ENCODE peak calls at places on chromosomes 2 and 18, in nine cellular contexts. U is GM06990, J is AG04449, S is PC-9, K is ovary, Z is thyroid gland, I is endothelial cell of umbilical vein, R is AG10803, G is right lobe of liver. W is an unnamed sample.

GRCh38 chr2:210663574-210663973 is 107.2 kb downstream of the CPS1 start:
- DNase-seq in G (no peak), R (peak), U (no peak), K (no peak), S (no peak), I (peak), J (no peak), Z (no peak), W (no peak)

GRCh38 chr2:137467246-137467862 is 496.9 kb upstream of the HNMT start:
- DNase-seq in I (peak), G (no peak), Z (peak), J (no peak), S (no peak), K (no peak), R (peak), U (no peak), W (peak)

GRCh38 chr18:74230922-74231714 is 60.6 kb downstream of the CYB5A start:
- DNase-seq in Z (no peak), S (peak), J (no peak), R (no peak), U (no peak), K (no peak), G (peak), I (no peak), W (no peak)

GRCh38 chr18:59851784-59852399 is 47.9 kb upstream of the PMAIP1 start:
- DNase-seq in J (no peak), U (no peak), G (no peak), K (no peak), R (no peak), I (no peak), Z (no peak), S (no peak), W (no peak)

GRCh38 chr2:180520816-180521595 is 459.4 kb upstream of the UBE2E3 start:
- DNase-seq in R (peak), K (no peak), Z (no peak), J (no peak), I (peak), S (peak), G (no peak), U (no peak), W (no peak)

GRCh38 chr2:226773291-226773690 is 26.3 kb downstream of the IRS1 start:
- DNase-seq in R (no peak), U (no peak), K (no peak), G (no peak), Z (no peak), J (no peak), S (no peak), I (no peak), W (no peak)

GRCh38 chr2:156322103-156322671 is 10.3 kb downstream of the NR4A2 start:
- DNase-seq in Z (no peak), I (no peak), S (no peak), R (no peak), G (no peak), K (no peak), U (no peak), J (no peak), W (peak)

GRCh38 chr2:111100765-111101162 is 19.9 kb upstream of the BCL2L11 start:
- DNase-seq in R (no peak), K (no peak), U (peak), G (no peak), I (no peak), S (peak), J (no peak), Z (no peak), W (peak)

GRCh38 chr2:148338544-148338943 is 306.0 kb upstream of the EPC2 start:
- DNase-seq in U (no peak), G (no peak), Z (no peak), S (no peak), K (no peak), I (peak), R (peak), J (peak), W (no peak)

DNA sequence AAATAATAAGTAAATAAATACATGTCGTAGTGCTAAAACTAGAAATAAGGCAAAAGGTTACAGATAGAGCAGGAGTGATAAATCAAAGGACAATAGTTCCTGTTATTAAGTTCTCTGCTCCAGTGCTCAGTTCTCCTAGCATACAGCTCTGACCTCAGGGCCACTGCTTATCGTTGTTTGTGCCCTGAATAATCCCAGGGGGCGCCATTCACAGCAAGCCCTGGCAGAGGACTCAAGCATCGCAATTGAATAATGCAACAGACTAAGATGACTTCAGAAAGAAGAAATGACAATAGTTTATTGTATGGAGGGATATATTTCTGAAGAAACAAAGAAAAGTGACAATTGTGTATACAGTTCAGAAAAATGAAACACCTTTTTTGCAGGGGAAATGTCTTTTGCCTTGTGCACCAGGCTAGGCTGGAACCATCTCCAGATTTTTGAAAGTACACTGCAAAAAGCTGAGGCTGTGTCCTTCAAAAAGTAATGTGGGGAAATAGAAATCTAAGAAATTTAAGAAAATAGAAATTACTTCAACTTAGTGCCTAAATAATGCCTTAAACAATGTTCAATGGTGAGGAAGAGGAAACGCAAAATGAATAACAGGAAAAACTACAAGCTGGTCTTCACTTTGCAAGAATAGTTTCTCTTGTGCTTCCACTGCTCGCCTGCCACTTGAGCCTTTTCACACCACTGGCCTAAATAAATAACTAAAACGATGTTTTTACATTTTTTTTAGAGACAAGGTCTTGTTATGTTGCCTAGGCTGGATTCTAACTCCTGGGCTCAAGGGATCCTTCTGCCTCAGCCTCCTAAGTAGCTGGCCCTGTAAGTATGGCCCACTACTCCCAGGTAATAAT is 19.0 kb upstream of the CCNYL1 start:
- DNase-seq in J (no peak), I (peak), G (peak), R (peak), S (no peak), K (no peak), Z (peak), U (no peak), W (peak)
- TF ChIP-seq CTCF in J (peak), I (peak), G (peak), R (peak), S (peak), K (no peak), Z (peak), U (peak), W (peak)

GRCh38 chr2:228321019-228321418 is 139.5 kb upstream of the SPHKAP start:
- DNase-seq in Z (no peak), I (no peak), U (no peak), R (no peak), J (no peak), S (no peak), K (no peak), G (no peak), W (no peak)

GRCh38 chr2:228318218-228318617 is 136.7 kb upstream of the SPHKAP start:
- DNase-seq in I (no peak), G (peak), K (no peak), J (no peak), Z (no peak), R (peak), S (no peak), U (no peak), W (peak)
- TF ChIP-seq CTCF in I (no peak), G (peak), K (no peak), J (peak), Z (no peak), R (peak), S (peak), U (peak), W (peak)

GRCh38 chr2:202633470-202633869 is 1.3 kb upstream of the FAM117B start:
- DNase-seq in I (no peak), J (no peak), R (no peak), S (no peak), Z (no peak), G (no peak), K (peak), U (no peak), W (no peak)

GRCh38 chr2:202632682-202633081 is 2.1 kb upstream of the FAM117B start:
- DNase-seq in R (no peak), I (peak), U (no peak), G (no peak), S (no peak), Z (peak), J (no peak), K (peak), W (no peak)

GRCh38 chr2:202635441-202636296 is 900 bp downstream of the FAM117B start:
- DNase-seq in S (peak), I (peak), Z (peak), G (peak), U (peak), J (no peak), R (peak), K (peak), W (peak)

GRCh38 chr2:202638710-202639109 is 3.9 kb downstream of the FAM117B start:
- DNase-seq in G (no peak), R (no peak), S (no peak), Z (no peak), J (no peak), K (no peak), I (no peak), U (no peak), W (no peak)

GRCh38 chr2:202634556-202635440 is at the start of gene FAM117B:
- DNase-seq in R (peak), S (peak), I (peak), Z (peak), J (peak), G (peak), K (peak), U (peak), W (peak)
- TF ChIP-seq CTCF in R (no peak), S (no peak), I (no peak), Z (no peak), J (no peak), G (no peak), K (no peak), U (no peak), W (no peak)

GRCh38 chr2:182951948-182952663 is 85.7 kb upstream of the FRZB start:
- DNase-seq in S (no peak), R (no peak), I (no peak), G (no peak), J (no peak), Z (no peak), U (no peak), K (no peak), W (peak)

GRCh38 chr2:182949052-182949451 is 82.6 kb upstream of the FRZB start:
- DNase-seq in U (no peak), I (no peak), J (no peak), K (no peak), Z (no peak), S (no peak), G (no peak), R (no peak), W (no peak)

GRCh38 chr2:182946949-182947348 is 80.5 kb upstream of the FRZB start:
- DNase-seq in S (no peak), K (no peak), Z (no peak), U (no peak), J (no peak), G (no peak), I (peak), R (no peak), W (no peak)

GRCh38 chr2:182950546-182950945 is 84.1 kb upstream of the FRZB start:
- DNase-seq in G (no peak), S (no peak), J (no peak), Z (no peak), U (no peak), R (no peak), K (no peak), I (no peak), W (no peak)

GRCh38 chr2:182949572-182950189 is 83.2 kb upstream of the FRZB start:
- DNase-seq in K (no peak), J (no peak), G (no peak), Z (no peak), S (peak), R (no peak), I (peak), U (no peak), W (no peak)
- TF ChIP-seq CTCF in K (no peak), J (no peak), G (no peak), Z (no peak), S (no peak), R (no peak), I (no peak), U (no peak), W (no peak)